ENCODE peak calls at places on chromosomes 3 and 15, in nine cellular contexts. G is tibial artery; D is CD8-positive, alpha-beta T cell; K is IMR-90; I is K562; V is lung; L is uterus; X is Peyer's patch; P is breast epithelium. S is an unnamed sample.

GRCh38 chr3:43248194-43248593 is 38.1 kb upstream of the SNRK start:
- DNase-seq in G (no peak), D (no peak), K (no peak), I (no peak), V (no peak), L (no peak), X (no peak), P (no peak), S (no peak)

GRCh38 chr15:69451951-69452701 is 492 bp upstream of the RPLP1 start:
- DNase-seq in G (no peak), D (no peak), K (peak; percentile 56), I (peak; percentile 44), V (no peak), L (no peak), X (no peak), P (no peak), S (no peak)

GRCh38 chr3:113736548-113737089 is 9.4 kb downstream of the NAA50 start:
- DNase-seq in G (no peak), D (no peak), K (peak; percentile 73), I (no peak), V (no peak), L (no peak), X (no peak), P (no peak), S (peak; percentile 36)

GRCh38 chr3:21705769-21706168 is 45.2 kb downstream of the ZNF385D start:
- DNase-seq in G (peak; percentile 92), D (no peak), K (peak; percentile 69), I (no peak), V (peak; percentile 31), L (peak; percentile 54), X (no peak), P (peak; percentile 56), S (peak; percentile 68)

GRCh38 chr3:101942356-101942755 is 93.0 kb downstream of the NFKBIZ start:
- DNase-seq in G (no peak), D (no peak), K (no peak), I (no peak), V (no peak), L (no peak), X (no peak), P (no peak), S (no peak)

GRCh38 chr3:195863121-195864061 is 45.0 kb downstream of the TNK2 start:
- DNase-seq in G (peak; percentile 96), D (peak; percentile 36), K (peak; percentile 89), I (peak; percentile 86), V (peak; percentile 88), L (peak; percentile 87), X (peak; percentile 89), P (peak; percentile 86), S (peak; percentile 95)

GRCh38 chr3:159586587-159587202 is 401.9 kb upstream of the IL12A start:
- DNase-seq in G (no peak), D (no peak), K (peak; percentile 63), I (no peak), V (no peak), L (no peak), X (no peak), P (no peak), S (peak; percentile 7)

GRCh38 chr3:99789322-99789721 is 28.3 kb upstream of the CMSS1 start:
- DNase-seq in G (no peak), D (no peak), K (peak; percentile 67), I (peak; percentile 8), V (no peak), L (no peak), X (no peak), P (no peak), S (peak; percentile 38)

GRCh38 chr15:98917417-98917816 is 90.2 kb downstream of the PGPEP1L start:
- DNase-seq in G (no peak), D (no peak), K (no peak), I (no peak), V (no peak), L (no peak), X (no peak), P (no peak), S (no peak)

GRCh38 chr3:17817545-17817944 is 75.1 kb upstream of the TBC1D5 start:
- DNase-seq in G (no peak), D (no peak), K (no peak), I (no peak), V (no peak), L (no peak), X (no peak), P (no peak), S (no peak)

GRCh38 chr3:170709046-170709445 is 123.2 kb upstream of the SLC7A14 start:
- DNase-seq in G (no peak), D (no peak), K (peak; percentile 96), I (no peak), V (no peak), L (no peak), X (no peak), P (no peak), S (peak; percentile 25)

GRCh38 chr15:29925227-29926082 is 103.2 kb upstream of the TJP1 start:
- DNase-seq in G (peak; percentile 87), D (no peak), K (peak; percentile 80), I (peak; percentile 48), V (peak; percentile 51), L (peak; percentile 67), X (peak; percentile 75), P (no peak), S (peak; percentile 67)

GRCh38 chr3:115899050-115899449 is 275.7 kb downstream of the GAP43 start:
- DNase-seq in G (no peak), D (no peak), K (no peak), I (no peak), V (no peak), L (no peak), X (no peak), P (no peak), S (no peak)

GRCh38 chr3:84692261-84692660 is 266.5 kb upstream of the CADM2 start:
- DNase-seq in G (no peak), D (no peak), K (no peak), I (no peak), V (no peak), L (no peak), X (peak; percentile 28), P (no peak), S (no peak)

GRCh38 chr15:48617619-48618018 is 27.9 kb downstream of the FBN1 start:
- DNase-seq in G (no peak), D (no peak), K (peak; percentile 93), I (no peak), V (peak; percentile 60), L (peak; percentile 76), X (no peak), P (no peak), S (peak; percentile 44)

GRCh38 chr15:52735231-52736089 is 54.7 kb downstream of the ONECUT1 start:
- DNase-seq in G (no peak), D (peak; percentile 39), K (peak; percentile 71), I (peak; percentile 79), V (peak; percentile 66), L (peak; percentile 68), X (no peak), P (no peak), S (peak; percentile 79)

GRCh38 chr3:42746455-42747450 is 26.3 kb downstream of the CCDC13 start:
- DNase-seq in G (peak; percentile 84), D (no peak), K (peak; percentile 55), I (no peak), V (no peak), L (no peak), X (no peak), P (no peak), S (no peak)

GRCh38 chr3:188198001-188198400 is 44.0 kb downstream of the LPP start:
- DNase-seq in G (no peak), D (no peak), K (no peak), I (no peak), V (no peak), L (no peak), X (no peak), P (no peak), S (no peak)

DNA sequence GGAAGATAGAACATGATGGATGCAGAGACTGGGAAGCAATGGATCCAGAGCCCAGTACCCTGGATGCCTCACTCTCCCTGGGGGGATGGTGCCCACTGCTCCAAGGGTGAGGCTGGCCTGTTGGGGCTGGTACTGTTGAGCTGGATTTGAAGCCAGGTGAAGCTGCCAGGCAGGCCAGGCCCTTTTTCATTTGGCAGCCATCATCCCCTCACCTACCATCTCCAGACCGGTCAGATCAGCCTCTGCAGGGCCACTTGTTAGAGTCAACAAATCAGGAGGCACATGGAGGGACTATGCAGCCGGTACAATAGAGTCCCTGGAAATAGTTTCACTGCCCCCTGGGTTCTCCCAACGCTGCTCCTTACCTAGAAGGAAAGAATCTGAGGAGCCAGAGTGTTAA is 5.9 kb downstream of the MAPKAPK3 start:
- DNase-seq in G (no peak), D (no peak), K (no peak), I (no peak), V (no peak), L (no peak), X (no peak), P (no peak), S (no peak)
- H3K4me1 ChIP-seq in G (no peaks in the 10 kb centered on the region), D (peaks cover 82% of the 10 kb centered on the region), K (peaks cover 8% of the 10 kb centered on the region), I (peaks cover 14% of the 10 kb centered on the region), V (peaks cover 10% of the 10 kb centered on the region), L (peaks cover 14% of the 10 kb centered on the region), X (no peaks in the 10 kb centered on the region), P (peaks cover 5% of the 10 kb centered on the region), S (peaks cover 54% of the 10 kb centered on the region)

GRCh38 chr3:46882377-46883015 is 5.0 kb downstream of the PTH1R start:
- DNase-seq in G (peak; percentile 76), D (no peak), K (no peak), I (peak; percentile 56), V (no peak), L (peak; percentile 57), X (no peak), P (no peak), S (no peak)
- H3K27me3 ChIP-seq in G (no peaks in the 10 kb centered on the region), D (peaks cover 19% of the 10 kb centered on the region), K (peaks cover 62% of the 10 kb centered on the region), I (peaks cover 46% of the 10 kb centered on the region), V (no peaks in the 10 kb centered on the region), L (no peaks in the 10 kb centered on the region), X (no peaks in the 10 kb centered on the region), P (no peaks in the 10 kb centered on the region), S (peaks cover 12% of the 10 kb centered on the region)

DNA sequence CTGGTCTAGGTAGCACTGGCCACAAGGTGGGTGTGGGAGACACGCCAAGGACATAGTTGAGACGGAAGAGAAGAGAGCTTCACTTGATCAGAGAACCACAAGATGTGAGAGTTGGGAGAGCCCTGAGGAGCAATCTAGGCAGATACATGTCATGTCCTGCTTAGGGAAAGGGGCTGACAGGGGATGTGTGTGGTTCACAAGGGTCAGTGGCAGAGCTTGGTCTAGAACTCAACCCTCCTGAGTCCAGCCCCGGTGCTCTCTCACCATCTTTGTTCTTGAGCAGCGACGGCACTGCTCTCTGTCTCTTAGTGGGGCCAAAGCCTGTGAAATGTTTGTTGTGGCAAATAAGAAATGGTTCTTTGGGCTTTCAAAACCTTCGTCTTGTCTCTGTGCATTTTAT is 243.5 kb upstream of the ROPN1 start:
- DNase-seq in G (no peak), D (no peak), K (no peak), I (no peak), V (no peak), L (no peak), X (no peak), P (no peak), S (no peak)
- H3K27ac ChIP-seq in G (no peak overlapping the region), D (no peak overlapping the region), K (no peak overlapping the region), I (no peak overlapping the region), V (no peak overlapping the region), L (no peak overlapping the region), X (no peak overlapping the region), P (no peak overlapping the region), S (no peak overlapping the region)

GRCh38 chr3:197450295-197450694 is 105.5 kb downstream of the BDH1 start:
- DNase-seq in G (no peak), D (no peak), K (no peak), I (no peak), V (no peak), L (no peak), X (no peak), P (no peak), S (no peak)
- H3K4me1 ChIP-seq in G (no peaks in the 10 kb centered on the region), D (peaks cover 25% of the 10 kb centered on the region), K (no peaks in the 10 kb centered on the region), I (peaks cover 6% of the 10 kb centered on the region), V (no peaks in the 10 kb centered on the region), L (no peaks in the 10 kb centered on the region), X (no peaks in the 10 kb centered on the region), P (no peaks in the 10 kb centered on the region), S (no peaks in the 10 kb centered on the region)

GRCh38 chr15:34759347-34759746 is 4.5 kb upstream of the GJD2 start:
- DNase-seq in G (no peak), D (no peak), K (no peak), I (no peak), V (no peak), L (no peak), X (no peak), P (no peak), S (no peak)
- H3K27me3 ChIP-seq in G (peaks cover 27% of the 10 kb centered on the region), D (peaks cover 8% of the 10 kb centered on the region), K (peaks cover 44% of the 10 kb centered on the region), I (peaks cover 28% of the 10 kb centered on the region), V (no peaks in the 10 kb centered on the region), L (peaks cover 7% of the 10 kb centered on the region), X (no peaks in the 10 kb centered on the region), P (no peaks in the 10 kb centered on the region), S (peaks cover 16% of the 10 kb centered on the region)